ENCODE peak calls at places on chromosomes 2 and 18, in five cellular contexts. D, E, N, F and H are unnamed samples.

GRCh38 chr18:6811816-6812215 is 82.3 kb downstream of the ARHGAP28 start:
- DNase-seq in N (no peak), F (no peak), E (no peak), D (no peak), H (no peak)

GRCh38 chr2:239129147-239129896 is 271.5 kb downstream of the HDAC4 start:
- DNase-seq in D (no peak), F (no peak), N (no peak), E (no peak), H (no peak)

GRCh38 chr2:12719400-12720104 is 2.8 kb downstream of the TRIB2 start:
- DNase-seq in N (no peak), F (no peak), D (no peak), E (no peak), H (no peak)

GRCh38 chr2:10361220-10361588 is 58.5 kb downstream of the HPCAL1 start:
- DNase-seq in N (no peak), D (no peak), E (no peak), F (no peak), H (no peak)

GRCh38 chr18:63342206-63342605 is 22.6 kb upstream of the BCL2 start:
- DNase-seq in D (peak; percentile 20), F (no peak), E (no peak), N (peak; percentile 66), H (no peak)

GRCh38 chr2:25043241-25043867 is 1.5 kb downstream of the EFR3B start:
- DNase-seq in D (peak; percentile 20), N (peak; percentile 40), E (no peak), F (no peak), H (no peak)

GRCh38 chr18:36493349-36494281 is 196.1 kb downstream of the FHOD3 start:
- DNase-seq in D (no peak), F (no peak), N (no peak), E (peak; percentile 34), H (no peak)

GRCh38 chr2:11750422-11750821 is 4.0 kb downstream of the LPIN1 start:
- DNase-seq in F (no peak), E (no peak), D (peak; percentile 77), N (no peak), H (no peak)

GRCh38 chr2:173676647-173677046 is 288.5 kb downstream of the SP3 start:
- DNase-seq in F (no peak), E (no peak), D (no peak), N (no peak), H (no peak)

GRCh38 chr2:160892204-160892603 is 268.0 kb upstream of the TANK start:
- DNase-seq in D (no peak), N (no peak), E (no peak), F (no peak), H (no peak)

GRCh38 chr2:43169091-43169936 is 57.1 kb downstream of the ZFP36L2 start:
- DNase-seq in N (no peak), F (no peak), E (no peak), D (peak; percentile 47), H (peak; percentile 48)